ENCODE peak calls at places on chromosomes 5 and 9, in eight cellular contexts. R, H, X, D, T, Z, I and W are unnamed samples.
A peak's percentile ranks its signal among the peaks of the same experiment; 100 is the strongest.

GRCh38 chr9:91750343-91750742 is 199.7 kb downstream of the ROR2 start:
- DNase-seq in I (no peak), Z (no peak), H (no peak), X (no peak), R (peak; percentile 22), T (no peak), D (no peak), W (no peak)

GRCh38 chr9:91378695-91379127 is 17.0 kb upstream of the AUH start:
- DNase-seq in H (no peak), X (no peak), I (no peak), T (peak; percentile 44), R (no peak), D (no peak), Z (no peak), W (no peak)

GRCh38 chr9:76020654-76021053 is 130.2 kb downstream of the PCSK5 start:
- DNase-seq in D (no peak), I (no peak), R (no peak), Z (no peak), X (no peak), H (no peak), T (no peak), W (no peak)

GRCh38 chr9:77512876-77513275 is 135.2 kb downstream of the GNA14 start:
- DNase-seq in X (no peak), R (peak; percentile 52), T (peak; percentile 71), Z (no peak), H (no peak), D (no peak), I (no peak), W (no peak)

GRCh38 chr5:69454460-69455249 is 37.9 kb upstream of the OCLN start:
- DNase-seq in I (no peak), Z (no peak), R (no peak), H (no peak), T (no peak), D (no peak), X (peak; percentile 6), W (peak; percentile 52)

GRCh38 chr5:121758640-121759039 is 93.0 kb upstream of the FTMT start:
- DNase-seq in H (no peak), T (no peak), I (no peak), Z (peak; percentile 7), X (peak; percentile 72), R (no peak), D (no peak), W (no peak)

GRCh38 chr5:77066823-77067442 is 20.2 kb downstream of the ZBED3 start:
- DNase-seq in I (peak; percentile 66), R (peak; percentile 39), T (no peak), D (no peak), Z (no peak), X (no peak), H (no peak), W (no peak)

GRCh38 chr5:59254055-59254687 is 639.4 kb downstream of the PDE4D start:
- DNase-seq in I (no peak), X (no peak), T (no peak), Z (no peak), D (no peak), H (no peak), R (no peak), W (no peak)

GRCh38 chr5:134226441-134227192 is 744 bp upstream of the PPP2CA start:
- DNase-seq in D (no peak), I (no peak), X (no peak), Z (no peak), R (no peak), T (peak; percentile 24), H (peak; percentile 16), W (no peak)

GRCh38 chr9:135036861-135037465 is 50.5 kb upstream of the OLFM1 start:
- DNase-seq in I (no peak), T (no peak), X (no peak), R (no peak), Z (no peak), H (no peak), D (no peak), W (peak; percentile 23)

GRCh38 chr9:120892748-120893584 is 16.0 kb upstream of the PHF19 start:
- DNase-seq in D (peak; percentile 69), Z (peak; percentile 33), T (no peak), I (no peak), X (no peak), R (peak; percentile 85), H (no peak), W (peak; percentile 80)

GRCh38 chr5:10789726-10790125 is 28.7 kb upstream of the DAP start:
- DNase-seq in R (no peak), I (no peak), D (no peak), X (no peak), T (no peak), H (no peak), Z (no peak), W (no peak)

GRCh38 chr9:92609142-92609500 is 60.8 kb downstream of the IPPK start:
- DNase-seq in T (no peak), R (no peak), D (no peak), I (no peak), Z (no peak), X (peak; percentile 87), H (no peak), W (no peak)

GRCh38 chr5:131615953-131616352 is 19.1 kb downstream of the RAPGEF6 start:
- DNase-seq in Z (no peak), D (no peak), I (no peak), T (no peak), H (no peak), R (no peak), X (no peak), W (no peak)

DNA sequence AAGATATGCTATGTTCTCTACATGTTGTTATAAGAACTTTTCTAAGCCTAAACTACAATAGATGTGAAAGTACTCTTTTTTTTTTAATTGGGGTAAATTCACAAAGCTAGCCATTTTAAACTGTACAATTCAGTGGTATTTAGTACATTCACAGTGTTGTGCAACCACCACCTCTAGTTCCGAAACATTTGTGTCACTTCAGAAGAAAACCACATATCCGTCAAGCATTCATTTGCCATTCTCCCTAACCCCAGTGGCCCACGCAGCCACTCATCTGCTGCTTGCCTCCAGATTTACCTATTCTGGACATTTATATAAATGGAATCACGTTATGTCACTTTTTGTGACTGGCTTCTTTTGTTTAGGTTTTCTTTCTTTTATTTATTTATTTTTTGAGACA is 43.1 kb downstream of the SPTAN1 start:
- DNase-seq in T (no peak), X (no peak), Z (no peak), R (no peak), H (no peak), I (no peak), D (no peak), W (no peak)
- H3K36me3 ChIP-seq in T (no peaks in the 10 kb centered on the region), X (no peaks in the 10 kb centered on the region), Z (no peaks in the 10 kb centered on the region), R (peaks cover 35% of the 10 kb centered on the region), H (no peaks in the 10 kb centered on the region), I (peaks cover 99% of the 10 kb centered on the region), D (peaks cover 81% of the 10 kb centered on the region), W (peaks cover 99% of the 10 kb centered on the region)

GRCh38 chr5:3602713-3603502 is 7.3 kb downstream of the IRX1 start:
- DNase-seq in R (no peak), D (no peak), T (peak; percentile 9), X (peak; percentile 67), Z (peak; percentile 57), I (no peak), H (no peak), W (no peak)
- H3K27ac ChIP-seq in R (no peak overlapping the region), D (no peak overlapping the region), T (no peak overlapping the region), X (no peak overlapping the region), Z (no peak overlapping the region), I (no peak overlapping the region), H (no peak overlapping the region), W (no peak overlapping the region)

GRCh38 chr5:64744914-64745313 is 23.6 kb downstream of the SREK1IP1 start:
- DNase-seq in X (no peak), I (no peak), T (no peak), R (no peak), H (no peak), Z (no peak), D (no peak), W (no peak)

GRCh38 chr5:64742821-64743220 is 25.7 kb downstream of the SREK1IP1 start:
- DNase-seq in R (no peak), D (no peak), Z (no peak), X (no peak), I (no peak), H (no peak), T (no peak), W (no peak)

GRCh38 chr5:64749385-64749784 is 19.1 kb downstream of the SREK1IP1 start:
- DNase-seq in I (no peak), X (no peak), R (no peak), D (no peak), T (no peak), H (no peak), Z (no peak), W (no peak)

GRCh38 chr5:64742411-64742810 is 26.1 kb downstream of the SREK1IP1 start:
- DNase-seq in Z (no peak), T (no peak), R (no peak), D (no peak), I (no peak), X (no peak), H (no peak), W (no peak)

GRCh38 chr5:64746446-64746845 is 22.0 kb downstream of the SREK1IP1 start:
- DNase-seq in R (no peak), T (no peak), I (no peak), D (no peak), Z (no peak), X (no peak), H (no peak), W (no peak)
- H3K36me3 ChIP-seq in R (no peaks in the 10 kb centered on the region), T (no peaks in the 10 kb centered on the region), I (peaks cover 4% of the 10 kb centered on the region), D (no peaks in the 10 kb centered on the region), Z (peaks cover 9% of the 10 kb centered on the region), X (peaks cover 12% of the 10 kb centered on the region), H (no peaks in the 10 kb centered on the region), W (peaks cover 4% of the 10 kb centered on the region)

GRCh38 chr9:114499941-114500528 is 5.2 kb downstream of the WHRN start:
- DNase-seq in D (no peak), Z (no peak), R (no peak), X (no peak), H (no peak), I (no peak), T (no peak), W (no peak)

GRCh38 chr9:114499528-114499927 is 5.7 kb downstream of the WHRN start:
- DNase-seq in H (no peak), I (no peak), X (peak; percentile 87), Z (no peak), D (no peak), R (no peak), T (no peak), W (no peak)

GRCh38 chr9:114495992-114496391 is 9.3 kb downstream of the WHRN start:
- DNase-seq in H (no peak), X (no peak), T (no peak), R (no peak), I (no peak), D (no peak), Z (no peak), W (no peak)

GRCh38 chr9:114497220-114497619 is 8.1 kb downstream of the WHRN start:
- DNase-seq in Z (no peak), I (no peak), D (no peak), X (no peak), H (no peak), T (no peak), R (no peak), W (no peak)

DNA sequence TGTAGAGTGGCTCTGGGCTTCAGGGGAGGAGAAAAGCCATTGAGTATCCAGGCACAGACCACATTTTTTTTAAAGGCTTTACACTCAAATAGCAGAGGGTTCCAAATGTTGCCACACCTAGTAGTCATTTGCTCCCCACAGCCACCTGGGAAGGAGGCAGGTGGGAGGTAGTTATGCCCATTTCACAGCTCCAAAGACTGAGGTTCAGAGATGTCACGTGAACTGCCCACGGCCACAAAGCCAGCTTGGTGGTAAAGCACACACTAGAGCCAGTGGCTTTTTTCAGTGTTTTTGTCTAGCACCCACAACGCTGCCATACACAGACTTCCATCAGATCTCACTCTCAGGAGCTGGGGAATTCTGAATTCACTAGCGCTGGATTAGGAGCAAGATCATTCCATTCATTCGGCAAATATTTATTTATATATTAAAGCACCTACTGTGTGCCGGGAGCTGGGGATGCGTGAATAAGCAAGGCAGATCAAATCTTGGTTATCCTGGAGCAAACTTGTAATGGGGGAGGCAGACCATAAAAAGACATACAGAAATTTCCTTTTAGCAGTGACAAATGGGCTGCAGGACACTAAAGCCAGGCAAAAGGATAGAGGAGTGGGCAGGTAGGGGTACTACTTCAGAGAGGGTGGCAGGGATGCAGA is 7.4 kb downstream of the WHRN start:
- DNase-seq in R (no peak), D (no peak), T (no peak), X (no peak), I (no peak), Z (no peak), H (no peak), W (no peak)
- H3K27ac ChIP-seq in R (no peak overlapping the region), D (no peak overlapping the region), T (peak overlapping the region; percentile 55), X (no peak overlapping the region), I (no peak overlapping the region), Z (no peak overlapping the region), H (no peak overlapping the region), W (no peak overlapping the region)